ENCODE peak calls at places on chromosomes 16 and 17, in nine cellular contexts. W is uterus, S is neural progenitor cell, H is fibroblast of lung, A is PC-3, L is tibial artery, N is thoracic aorta, T is RWPE2, I is adrenal gland. E is an unnamed sample.

GRCh38 chr16:2981177-2981898 is 1.1 kb upstream of the PKMYT1 start:
- DNase-seq in S (peak; percentile 85), W (no peak), I (peak; percentile 55), L (no peak), T (no peak), A (no peak), H (no peak), N (no peak), E (no peak)

GRCh38 chr16:86031141-86031678 is 132.2 kb downstream of the IRF8 start:
- DNase-seq in H (no peak), N (no peak), I (no peak), L (no peak), A (no peak), S (no peak), W (no peak), T (no peak), E (no peak)

GRCh38 chr16:30028438-30029093 is 2.5 kb downstream of the TLCD3B start:
- DNase-seq in T (no peak), A (no peak), I (no peak), W (no peak), S (peak; percentile 89), N (no peak), L (no peak), H (no peak), E (peak; percentile 33)

GRCh38 chr16:9297437-9298113 is 206.1 kb downstream of the HAPSTR1 start:
- DNase-seq in W (peak; percentile 18), S (peak; percentile 61), A (peak; percentile 14), N (no peak), H (no peak), T (no peak), I (peak; percentile 49), L (peak; percentile 23), E (peak; percentile 29)

GRCh38 chr16:29877266-29877961 is 14.4 kb upstream of the CDIPT start:
- DNase-seq in A (no peak), T (no peak), I (peak; percentile 35), L (no peak), N (no peak), W (no peak), H (peak; percentile 17), S (peak; percentile 97), E (peak; percentile 52)

GRCh38 chr17:82611140-82612058 is 36.8 kb downstream of the WDR45B start:
- DNase-seq in I (no peak), S (no peak), N (no peak), W (peak; percentile 67), H (peak; percentile 57), L (no peak), A (no peak), T (no peak), E (no peak)

GRCh38 chr16:83390759-83391158 is 417.0 kb upstream of the HSBP1 start:
- DNase-seq in W (no peak), A (no peak), L (no peak), S (peak; percentile 11), H (no peak), T (no peak), N (no peak), I (no peak), E (no peak)

GRCh38 chr17:79623786-79624657 is 13.2 kb upstream of the RBFOX3 start:
- DNase-seq in H (no peak), L (peak; percentile 9), N (no peak), A (no peak), I (peak; percentile 2), T (peak; percentile 39), W (peak; percentile 8), S (no peak), E (no peak)

GRCh38 chr16:2979669-2980226 is 498 bp downstream of the PKMYT1 start:
- DNase-seq in L (no peak), S (peak; percentile 64), W (no peak), A (no peak), N (no peak), T (no peak), I (no peak), H (no peak), E (peak; percentile 50)

GRCh38 chr16:68823401-68823800 is 19.9 kb upstream of the TANGO6 start:
- DNase-seq in I (no peak), H (peak; percentile 70), W (no peak), L (no peak), S (peak; percentile 60), T (no peak), N (no peak), A (no peak), E (peak; percentile 91)

GRCh38 chr16:59527206-59527997 is 793.3 kb upstream of the GOT2 start:
- DNase-seq in L (no peak), N (no peak), S (no peak), H (peak; percentile 36), I (no peak), W (no peak), T (no peak), A (peak; percentile 80), E (no peak)

DNA sequence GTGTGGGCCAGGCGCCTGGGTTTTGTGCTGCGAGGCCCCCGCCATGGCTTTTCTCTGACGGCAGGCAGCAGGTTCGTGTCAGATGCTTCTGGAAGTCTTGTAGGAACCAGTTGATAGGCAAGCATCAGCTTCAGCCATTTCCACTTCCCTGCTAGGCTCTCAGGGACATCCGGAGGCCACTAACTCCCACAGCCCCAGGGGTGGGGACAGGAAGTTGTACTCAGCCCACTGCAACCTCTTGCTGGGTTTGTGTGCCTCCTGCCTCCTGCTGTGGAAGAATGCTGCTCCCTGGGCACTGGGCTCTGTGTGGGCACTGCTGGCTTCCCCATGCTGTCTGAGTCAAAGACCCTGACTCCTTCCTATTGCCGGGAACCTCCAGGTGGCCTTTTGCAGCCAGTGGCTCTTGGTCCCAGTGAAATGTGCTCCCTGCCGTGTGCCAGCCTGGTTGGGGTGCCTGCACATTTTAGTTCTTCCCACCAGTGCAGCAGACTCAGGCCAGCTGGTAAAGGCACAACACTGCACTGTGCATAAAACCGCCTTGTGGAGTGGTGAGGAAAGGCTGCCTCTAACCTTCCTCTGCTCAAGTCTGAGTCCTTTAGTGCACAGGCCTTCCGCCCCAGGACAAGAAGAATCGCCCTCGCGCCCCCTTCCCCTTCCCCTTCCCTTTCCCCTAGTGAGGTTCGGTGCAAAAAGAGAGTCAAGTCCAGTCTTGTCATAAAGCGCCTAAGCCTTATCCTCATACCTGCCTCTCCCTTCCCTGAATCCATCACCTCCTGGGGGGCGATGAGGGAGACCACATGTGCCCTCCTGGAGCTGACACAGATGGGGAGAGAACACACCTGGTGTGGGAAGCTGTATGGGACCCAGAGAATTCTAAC is 16.6 kb downstream of the LDHD start:
- DNase-seq in S (no peak), A (no peak), H (no peak), L (no peak), T (no peak), I (no peak), W (no peak), N (no peak), E (no peak)
- H3K4me1 ChIP-seq in S (peaks cover 21% of the 10 kb centered on the region), A (peaks cover 18% of the 10 kb centered on the region), H (peaks cover 2% of the 10 kb centered on the region), L (peaks cover 52% of the 10 kb centered on the region), T (peaks cover 17% of the 10 kb centered on the region), I (peaks cover under 1% of the 10 kb centered on the region), W (peaks cover 13% of the 10 kb centered on the region), N (no peaks in the 10 kb centered on the region), E (no peaks in the 10 kb centered on the region)

DNA sequence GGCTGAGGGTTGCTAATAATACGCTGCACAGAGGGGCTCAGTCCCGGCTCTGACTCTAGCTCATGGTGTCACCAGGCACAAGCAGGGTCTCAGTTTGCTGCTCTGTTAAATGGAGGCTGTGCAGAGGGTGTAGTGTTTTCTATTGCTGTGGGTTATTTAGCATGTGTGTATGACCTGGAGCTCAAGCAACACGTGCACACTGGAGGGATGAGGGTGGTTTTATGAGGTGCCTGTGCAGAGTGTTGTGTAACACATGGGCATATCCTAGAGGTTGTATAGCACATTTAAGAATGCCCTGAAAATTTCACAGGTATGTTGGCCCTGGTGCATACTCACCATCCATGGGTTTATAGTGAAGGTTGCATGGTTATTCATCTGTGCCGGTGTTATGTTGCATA is 13.3 kb downstream of the THRA start:
- DNase-seq in N (no peak), A (no peak), I (no peak), L (no peak), W (no peak), H (no peak), S (no peak), T (no peak), E (no peak)
- H3K4me1 ChIP-seq in N (peaks cover 57% of the 10 kb centered on the region), A (peaks cover 9% of the 10 kb centered on the region), I (peaks cover 57% of the 10 kb centered on the region), L (peaks cover 64% of the 10 kb centered on the region), W (peaks cover 29% of the 10 kb centered on the region), H (peaks cover 25% of the 10 kb centered on the region), S (peaks cover 22% of the 10 kb centered on the region), T (peaks cover 29% of the 10 kb centered on the region), E (peaks cover 26% of the 10 kb centered on the region)

DNA sequence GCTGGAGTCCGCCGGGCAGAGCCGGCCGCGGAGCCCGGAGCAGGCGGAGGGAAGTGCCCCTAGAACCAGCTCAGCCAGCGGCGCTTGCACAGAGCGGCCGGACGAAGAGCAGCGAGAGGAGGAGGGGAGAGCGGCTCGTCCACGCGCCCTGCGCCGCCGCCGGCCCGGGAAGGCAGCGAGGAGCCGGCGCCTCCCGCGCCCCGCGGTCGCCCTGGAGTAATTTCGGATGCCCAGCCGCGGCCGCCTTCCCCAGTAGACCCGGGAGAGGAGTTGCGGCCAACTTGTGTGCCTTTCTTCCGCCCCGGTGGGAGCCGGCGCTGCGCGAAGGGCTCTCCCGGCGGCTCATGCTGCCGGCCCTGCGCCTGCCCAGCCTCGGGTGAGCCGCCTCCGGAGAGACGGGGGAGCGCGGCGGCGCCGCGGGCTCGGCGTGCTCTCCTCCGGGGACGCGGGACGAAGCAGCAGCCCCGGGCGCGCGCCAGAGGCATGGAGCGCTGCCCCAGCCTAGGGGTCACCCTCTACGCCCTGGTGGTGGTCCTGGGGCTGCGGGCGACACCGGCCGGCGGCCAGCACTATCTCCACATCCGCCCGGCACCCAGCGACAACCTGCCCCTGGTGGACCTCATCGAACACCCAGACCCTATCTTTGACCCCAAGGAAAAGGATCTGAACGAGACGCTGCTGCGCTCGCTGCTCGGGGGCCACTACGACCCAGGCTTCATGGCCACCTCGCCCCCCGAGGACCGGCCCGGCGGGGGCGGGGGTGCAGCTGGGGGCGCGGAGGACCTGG is 435 bp downstream of the NOG start:
- DNase-seq in A (peak; percentile 79), T (peak; percentile 81), H (no peak), S (peak; percentile 87), I (peak; percentile 60), W (no peak), L (peak; percentile 38), N (no peak), E (peak; percentile 90)
- H3K4me1 ChIP-seq in A (peaks cover 25% of the 10 kb centered on the region), T (no peaks in the 10 kb centered on the region), H (peaks cover 3% of the 10 kb centered on the region), S (peaks cover 30% of the 10 kb centered on the region), I (peaks cover 14% of the 10 kb centered on the region), W (peaks cover 31% of the 10 kb centered on the region), L (peaks cover 56% of the 10 kb centered on the region), N (peaks cover 24% of the 10 kb centered on the region), E (peaks cover 8% of the 10 kb centered on the region)

DNA sequence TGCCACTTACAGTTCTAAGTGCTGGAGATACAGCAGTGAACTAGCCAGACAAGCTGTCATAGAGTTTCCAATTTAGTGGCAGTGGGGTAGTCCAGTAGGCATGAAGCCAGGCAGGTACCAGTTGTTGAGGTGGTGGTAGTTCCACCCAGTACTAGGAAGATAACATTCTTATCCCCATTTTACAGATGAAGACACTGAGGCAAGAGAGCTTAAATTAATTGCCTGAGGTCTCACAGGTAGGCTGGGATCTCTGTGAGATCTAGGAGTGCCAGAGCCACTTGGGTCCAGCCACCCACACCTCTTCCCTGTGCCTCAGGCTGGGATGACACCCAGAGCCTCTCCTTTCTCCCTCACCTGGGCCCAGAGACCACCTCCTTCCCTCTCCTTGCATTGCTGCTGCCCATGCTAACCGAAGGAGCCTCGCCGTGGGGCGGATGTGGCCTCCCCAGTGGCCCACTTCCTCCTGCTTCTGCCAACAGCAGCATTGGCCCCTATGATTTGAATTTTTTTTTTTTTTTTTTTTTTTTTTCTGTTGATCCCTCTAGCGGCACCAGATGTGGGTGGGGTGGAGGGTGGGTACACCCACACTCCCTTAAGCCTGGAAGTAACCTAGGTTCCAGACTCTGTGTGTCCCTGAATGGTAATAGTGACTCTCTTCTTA is 114.0 kb downstream of the PRKCB start:
- DNase-seq in S (no peak), W (no peak), N (no peak), I (no peak), A (no peak), H (no peak), L (no peak), T (no peak), E (no peak)
- H3K4me1 ChIP-seq in S (peaks cover 34% of the 10 kb centered on the region), W (no peaks in the 10 kb centered on the region), N (no peaks in the 10 kb centered on the region), I (no peaks in the 10 kb centered on the region), A (no peaks in the 10 kb centered on the region), H (no peaks in the 10 kb centered on the region), L (peaks cover 4% of the 10 kb centered on the region), T (no peaks in the 10 kb centered on the region), E (no peaks in the 10 kb centered on the region)

E was measured in GM23248.